ENCODE peak calls at places on chromosomes 6 and 20, in six cellular contexts. A, T, G, N, J and Q are unnamed samples. For H3K36me3, the result is how much of the 10 kb centered on the place peaks cover.

GRCh38 chr20:2124632-2125131 is 23.1 kb downstream of the STK35 start:
- DNase-seq in J (no peak), N (no peak), A (no peak), T (no peak), G (no peak), Q (no peak)

GRCh38 chr20:32184953-32185603 is 22.5 kb downstream of the PLAGL2 start:
- DNase-seq in T (no peak), A (no peak), N (no peak), J (no peak), G (no peak), Q (no peak)

GRCh38 chr6:44471271-44471981 is 83.9 kb downstream of the CDC5L start:
- DNase-seq in N (no peak), T (peak), G (no peak), A (no peak), J (no peak), Q (no peak)

GRCh38 chr20:35341366-35342028 is 49.3 kb upstream of the FAM83C start:
- DNase-seq in G (no peak), T (no peak), A (no peak), J (peak), N (no peak), Q (no peak)

GRCh38 chr6:151009576-151009975 is 144.1 kb downstream of the MTHFD1L start:
- DNase-seq in J (no peak), N (no peak), G (peak), T (peak), A (no peak), Q (no peak)

GRCh38 chr6:79453558-79454042 is 83.6 kb downstream of the LCA5 start:
- DNase-seq in A (peak), T (no peak), N (no peak), J (no peak), G (no peak), Q (no peak)

GRCh38 chr6:34237316-34237721 is 646 bp downstream of the HMGA1 start:
- DNase-seq in N (no peak), G (no peak), J (no peak), A (no peak), T (peak), Q (no peak)

GRCh38 chr6:32329141-32329540 is 42.6 kb downstream of the TSBP1 start:
- DNase-seq in G (no peak), A (no peak), N (no peak), T (no peak), J (peak), Q (no peak)

GRCh38 chr20:2742431-2742830 is 49.9 kb downstream of the EBF4 start:
- DNase-seq in A (no peak), N (no peak), T (no peak), G (no peak), J (no peak), Q (no peak)

GRCh38 chr6:38034269-38034914 is 214.9 kb downstream of the ZFAND3 start:
- DNase-seq in G (peak), J (peak), A (peak), N (no peak), T (no peak), Q (no peak)

GRCh38 chr6:168875811-168876576 is 377.7 kb downstream of the THBS2 start:
- DNase-seq in T (no peak), A (no peak), N (no peak), G (no peak), J (no peak), Q (no peak)

GRCh38 chr6:121171879-121172278 is 162.4 kb downstream of the TBC1D32 start:
- DNase-seq in G (no peak), J (no peak), T (no peak), N (no peak), A (no peak), Q (no peak)

GRCh38 chr6:125974214-125974866 is 12.0 kb upstream of the TRMT11 start:
- DNase-seq in A (no peak), N (no peak), T (no peak), J (peak), G (no peak), Q (no peak)

GRCh38 chr6:117449549-117450439 is 24.1 kb upstream of the ROS1 start:
- DNase-seq in A (peak), N (peak), G (peak), T (peak), J (peak), Q (no peak)

GRCh38 chr20:527571-527886 is 16.1 kb downstream of the CSNK2A1 start:
- DNase-seq in A (no peak), T (no peak), J (no peak), N (no peak), G (no peak), Q (no peak)
- H3K36me3 ChIP-seq in A (under half), T (under half), J (under half), N (under half), G (under half), Q (under half)

GRCh38 chr20:25485872-25486271 is 78.4 kb downstream of the GINS1 start:
- DNase-seq in A (no peak), N (no peak), J (no peak), T (no peak), G (no peak), Q (no peak)

GRCh38 chr20:25483431-25484132 is 76.1 kb downstream of the GINS1 start:
- DNase-seq in J (no peak), T (no peak), G (no peak), A (no peak), N (no peak), Q (no peak)

GRCh38 chr20:25484911-25485511 is 77.5 kb downstream of the GINS1 start:
- DNase-seq in T (no peak), A (peak), N (no peak), J (no peak), G (no peak), Q (no peak)

GRCh38 chr20:25486377-25486776 is 78.9 kb downstream of the GINS1 start:
- DNase-seq in J (peak), N (no peak), T (peak), G (no peak), A (no peak), Q (no peak)

DNA sequence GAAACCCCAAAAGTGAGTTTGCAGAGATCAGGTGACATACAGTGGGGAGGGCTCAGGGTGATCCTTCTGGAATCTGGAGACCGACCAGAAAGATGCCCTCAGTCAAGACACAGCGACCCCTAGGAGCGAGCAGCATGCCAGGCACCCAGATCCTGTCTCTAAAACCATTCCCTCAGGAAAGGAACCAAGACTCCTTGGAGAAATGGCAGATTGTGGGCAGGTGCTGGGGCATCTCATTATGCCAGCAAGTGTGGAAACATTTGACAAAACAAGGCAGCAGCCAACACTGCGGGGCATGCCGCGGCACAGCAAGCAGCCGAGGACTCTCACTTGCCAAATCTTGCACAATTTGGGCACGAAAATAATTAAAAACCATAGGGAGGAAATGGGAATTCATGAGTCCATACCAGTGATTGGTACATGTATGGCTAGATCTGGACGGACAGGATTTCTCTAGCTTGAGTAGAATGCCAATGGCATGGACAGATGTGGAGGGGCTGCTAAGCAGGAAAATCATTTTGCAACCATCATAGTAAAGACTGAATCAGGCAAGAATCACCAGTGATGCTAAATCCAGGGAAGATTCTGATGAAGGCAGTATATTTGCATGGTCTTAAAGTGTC is 76.9 kb downstream of the GINS1 start:
- DNase-seq in T (no peak), N (no peak), J (no peak), G (peak), A (no peak), Q (no peak)
- H3K36me3 ChIP-seq in T (under half), N (under half), J (under half), G (under half), A (under half), Q (under half)

DNA sequence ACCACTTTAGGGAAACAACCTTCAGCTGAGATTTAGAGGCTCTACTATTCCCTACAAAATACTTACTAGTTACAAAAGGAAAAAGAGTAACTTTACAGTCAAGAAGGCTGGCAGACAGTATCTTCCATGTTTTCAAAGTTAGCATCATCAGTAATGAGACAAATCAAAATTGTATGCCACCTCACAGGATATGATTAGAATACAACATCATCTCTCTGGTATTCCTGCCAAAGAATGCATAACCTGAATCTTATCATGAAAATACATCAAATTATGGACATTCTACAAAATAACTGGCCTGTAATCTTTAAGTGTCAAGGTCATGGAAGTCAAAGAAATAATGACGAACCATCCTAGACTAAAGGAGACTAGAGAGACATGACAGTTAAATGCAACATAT is 38.4 kb downstream of the CDK5RAP1 start:
- DNase-seq in T (no peak), N (no peak), A (no peak), J (no peak), G (no peak), Q (no peak)
- H3K36me3 ChIP-seq in T (under half), N (under half), A (under half), J (under half), G (under half), Q (under half)

GRCh38 chr20:17950670-17951069 is 17.9 kb downstream of the SNX5 start:
- DNase-seq in A (no peak), G (no peak), J (no peak), N (no peak), T (no peak), Q (no peak)

GRCh38 chr20:17946572-17947473 is 21.8 kb downstream of the SNX5 start:
- DNase-seq in J (no peak), N (no peak), T (no peak), A (no peak), G (no peak), Q (no peak)

GRCh38 chr20:17949899-17950298 is 18.7 kb downstream of the SNX5 start:
- DNase-seq in A (no peak), N (no peak), T (no peak), J (no peak), G (no peak), Q (no peak)

GRCh38 chr20:17947474-17947815 is 21.1 kb downstream of the SNX5 start:
- DNase-seq in J (no peak), G (no peak), A (no peak), N (no peak), T (no peak), Q (no peak)

GRCh38 chr20:17948442-17948841 is 20.2 kb downstream of the SNX5 start:
- DNase-seq in T (no peak), N (no peak), A (no peak), G (no peak), J (no peak), Q (no peak)
- H3K36me3 ChIP-seq in T (half or more), N (under half), A (half or more), G (under half), J (half or more), Q (under half)

GRCh38 chr20:45937765-45938164 is 3.3 kb downstream of the PCIF1 start:
- DNase-seq in J (peak), A (peak), T (no peak), N (no peak), G (peak), Q (no peak)

GRCh38 chr20:45940469-45940868 is 6.0 kb downstream of the PCIF1 start:
- DNase-seq in T (peak), J (no peak), G (no peak), A (no peak), N (no peak), Q (no peak)

GRCh38 chr20:45943613-45944012 is 9.1 kb downstream of the PCIF1 start:
- DNase-seq in G (no peak), T (no peak), J (no peak), A (no peak), N (no peak), Q (no peak)

GRCh38 chr20:45938727-45939438 is 4.4 kb downstream of the PCIF1 start:
- DNase-seq in N (peak), G (peak), T (peak), A (no peak), J (no peak), Q (no peak)

GRCh38 chr20:45940053-45940452 is 5.6 kb downstream of the PCIF1 start:
- DNase-seq in N (no peak), J (no peak), A (no peak), G (no peak), T (peak), Q (no peak)
- H3K36me3 ChIP-seq in N (under half), J (half or more), A (under half), G (under half), T (half or more), Q (under half)

GRCh38 chr20:50133041-50133440 is 20.1 kb upstream of the UBE2V1 start:
- DNase-seq in T (no peak), N (no peak), G (no peak), A (no peak), J (no peak), Q (no peak)

GRCh38 chr20:50130346-50130703 is 17.4 kb upstream of the UBE2V1 start:
- DNase-seq in N (no peak), A (no peak), G (no peak), T (no peak), J (peak), Q (no peak)

GRCh38 chr20:50130995-50131394 is 18.0 kb upstream of the UBE2V1 start:
- DNase-seq in G (no peak), J (peak), T (peak), N (no peak), A (no peak), Q (no peak)

GRCh38 chr20:50136822-50137599 is 16.5 kb downstream of the PEDS1 start:
- DNase-seq in T (no peak), G (no peak), J (peak), A (no peak), N (no peak), Q (no peak)

DNA sequence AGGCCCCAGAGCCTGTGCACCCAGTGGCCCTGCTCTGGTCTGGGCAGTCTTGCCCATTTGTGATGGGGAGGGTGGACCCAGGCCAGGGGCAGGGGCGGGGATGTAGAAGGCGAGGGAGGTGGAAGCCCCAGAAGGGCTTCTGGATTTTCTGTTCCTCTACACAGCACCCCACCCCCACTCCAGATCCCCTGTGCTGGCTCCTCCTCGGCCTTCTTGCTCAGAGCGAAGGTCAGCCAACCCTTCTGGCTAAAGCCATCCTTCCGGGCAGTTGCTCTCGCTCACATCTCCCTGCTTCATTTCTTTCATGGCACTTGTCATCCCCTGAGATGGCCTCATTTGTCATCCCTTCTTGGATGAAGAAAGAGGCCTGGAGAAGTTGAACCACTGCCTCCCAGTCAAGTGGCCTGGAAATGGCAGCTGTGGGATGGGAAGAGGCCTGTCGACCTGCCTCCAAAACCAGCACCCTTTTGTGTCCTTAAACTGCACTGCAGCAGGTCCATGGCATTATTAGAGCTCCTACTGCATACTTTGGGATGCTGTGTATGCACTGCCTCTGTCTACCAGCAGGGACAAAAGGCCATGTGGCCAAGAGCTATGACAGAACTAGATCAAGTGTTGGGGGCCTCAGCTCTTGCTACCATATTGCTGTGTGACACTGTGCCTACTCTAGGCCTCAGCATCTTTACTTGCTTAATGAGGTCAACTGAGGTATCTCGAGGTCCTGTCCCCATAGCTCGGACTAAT is 19.9 kb downstream of the PEDS1 start:
- DNase-seq in G (no peak), N (no peak), A (no peak), J (no peak), T (peak), Q (no peak)
- H3K36me3 ChIP-seq in G (under half), N (under half), A (under half), J (under half), T (under half), Q (under half)

GRCh38 chr20:38230253-38230551 is 30.3 kb downstream of the KIAA1755 start:
- DNase-seq in T (no peak), N (no peak), J (no peak), G (no peak), A (no peak), Q (no peak)
- H3K36me3 ChIP-seq in T (under half), N (under half), J (under half), G (under half), A (half or more), Q (under half)

DNA sequence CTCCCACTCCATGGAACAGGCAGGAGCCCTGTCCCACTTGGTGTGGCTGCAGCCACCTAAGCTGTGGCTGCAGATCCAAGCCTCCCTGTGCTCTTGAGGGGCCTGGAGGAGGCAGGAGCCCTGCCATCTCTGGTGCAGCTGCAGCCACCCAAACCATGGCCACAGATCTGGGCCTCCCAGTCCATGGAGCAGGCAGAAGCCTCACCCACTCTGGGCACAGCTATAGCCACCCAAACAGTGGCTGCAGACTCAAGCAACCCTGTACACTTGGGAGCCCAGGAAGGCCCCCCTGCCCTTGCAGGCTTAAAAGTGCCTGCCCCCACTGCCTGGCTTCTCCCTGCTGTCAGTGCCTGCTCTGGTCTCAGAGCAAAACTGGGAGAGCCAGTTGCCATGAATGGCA is 320.3 kb downstream of the RFPL4B start:
- DNase-seq in G (no peak), T (no peak), J (no peak), N (no peak), A (no peak), Q (no peak)
- H3K36me3 ChIP-seq in G (under half), T (under half), J (under half), N (under half), A (under half), Q (under half)

GRCh38 chr6:75183099-75183541 is 22.7 kb downstream of the COL12A1 start:
- DNase-seq in T (no peak), J (peak), G (peak), A (peak), N (no peak), Q (peak)
- H3K36me3 ChIP-seq in T (under half), J (half or more), G (under half), A (under half), N (under half), Q (under half)

DNA sequence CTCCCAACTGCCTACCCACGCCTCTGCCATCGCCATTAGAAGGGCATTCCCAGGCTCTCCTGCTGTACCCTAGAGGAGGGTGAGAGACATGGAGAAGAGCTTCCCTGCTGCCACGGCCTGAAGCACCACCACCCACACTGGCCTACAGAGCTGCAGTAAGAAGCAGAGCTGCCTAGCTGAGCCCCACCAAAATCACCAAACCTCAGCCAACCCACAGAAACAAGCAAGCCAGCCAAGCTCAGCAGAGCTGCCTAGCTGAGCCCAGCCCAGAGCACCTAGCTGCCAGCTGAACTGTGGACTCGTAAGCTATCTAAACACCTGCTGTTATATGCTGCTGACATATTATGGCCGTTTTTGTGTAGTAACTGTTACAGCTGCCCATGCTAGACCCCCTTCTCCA is 149.2 kb downstream of the PCSK2 start:
- DNase-seq in J (no peak), A (no peak), T (no peak), N (no peak), G (no peak), Q (no peak)
- H3K36me3 ChIP-seq in J (under half), A (under half), T (under half), N (under half), G (under half), Q (under half)